ENCODE peak calls at places on chromosomes 13 and 19, in eight cellular contexts. T is esophagus squamous epithelium, Z is upper lobe of left lung, I is psoas muscle, K is lower lobe of right lung, E is hepatocyte, A is brain microvascular endothelial cell, O is endodermal cell. N is an unnamed sample.

GRCh38 chr19:55014714-55015113 is 23.4 kb downstream of the GP6 start:
- DNase-seq in T (no peak), Z (peak; percentile 60), I (no peak), K (no peak), E (no peak), A (no peak), O (no peak), N (no peak)

GRCh38 chr19:46616631-46617322 is 8.1 kb downstream of the PTGIR start:
- DNase-seq in T (no peak), Z (no peak), I (no peak), K (no peak), E (peak; percentile 83), A (no peak), O (peak; percentile 92), N (no peak)

GRCh38 chr19:30036154-30037129 is 94.4 kb downstream of the URI1 start:
- DNase-seq in T (no peak), Z (no peak), I (no peak), K (no peak), E (no peak), A (peak; percentile 24), O (no peak), N (no peak)

GRCh38 chr19:19627716-19628498 is at the start of gene LPAR2:
- DNase-seq in T (no peak), Z (peak; percentile 94), I (no peak), K (peak; percentile 72), E (peak; percentile 87), A (no peak), O (peak; percentile 89), N (no peak)

GRCh38 chr19:13299838-13300237 is 149.6 kb downstream of the IER2 start:
- DNase-seq in T (no peak), Z (no peak), I (no peak), K (no peak), E (no peak), A (no peak), O (no peak), N (no peak)

GRCh38 chr19:44585371-44586141 is 27.8 kb upstream of the IGSF23 start:
- DNase-seq in T (no peak), Z (no peak), I (no peak), K (no peak), E (no peak), A (peak; percentile 39), O (no peak), N (no peak)

GRCh38 chr13:38685974-38686571 is 804 bp upstream of the FREM2 start:
- DNase-seq in T (no peak), Z (peak; percentile 50), I (no peak), K (no peak), E (peak; percentile 58), A (no peak), O (peak; percentile 86), N (no peak)

GRCh38 chr19:34838248-34838647 is 65.2 kb upstream of the ZNF599 start:
- DNase-seq in T (no peak), Z (no peak), I (no peak), K (no peak), E (peak; percentile 21), A (no peak), O (no peak), N (no peak)

GRCh38 chr19:13652810-13653590 is 111.3 kb upstream of the MRI1 start:
- DNase-seq in T (no peak), Z (no peak), I (no peak), K (no peak), E (no peak), A (no peak), O (no peak), N (no peak)

GRCh38 chr19:52176574-52176973 is 5.2 kb upstream of the ZNF836 start:
- DNase-seq in T (no peak), Z (no peak), I (no peak), K (no peak), E (no peak), A (no peak), O (peak; percentile 74), N (no peak)

GRCh38 chr13:21670006-21670882 is 629 bp upstream of the FGF9 start:
- DNase-seq in T (no peak), Z (peak; percentile 90), I (peak; percentile 61), K (peak; percentile 62), E (peak; percentile 83), A (peak; percentile 13), O (peak; percentile 83), N (no peak)

GRCh38 chr13:111531505-111531904 is 211.1 kb downstream of the TEX29 start:
- DNase-seq in T (no peak), Z (no peak), I (no peak), K (no peak), E (peak; percentile 46), A (peak; percentile 10), O (no peak), N (no peak)

GRCh38 chr13:112172017-112172416 is 105.1 kb downstream of the SOX1 start:
- DNase-seq in T (no peak), Z (peak; percentile 50), I (no peak), K (no peak), E (no peak), A (no peak), O (peak; percentile 26), N (no peak)

GRCh38 chr19:40523322-40524047 is 53.2 kb upstream of the SHKBP1 start:
- DNase-seq in T (no peak), Z (peak; percentile 64), I (peak; percentile 49), K (peak; percentile 73), E (peak; percentile 86), A (peak; percentile 25), O (peak; percentile 95), N (no peak)

GRCh38 chr13:94620286-94620896 is 18.7 kb downstream of the GPR180 start:
- DNase-seq in T (no peak), Z (no peak), I (no peak), K (no peak), E (peak; percentile 64), A (peak; percentile 19), O (peak; percentile 77), N (no peak)

GRCh38 chr13:53848546-53848945 is 819.9 kb downstream of the OLFM4 start:
- DNase-seq in T (no peak), Z (no peak), I (no peak), K (no peak), E (no peak), A (no peak), O (no peak), N (no peak)

GRCh38 chr19:54429176-54429495 is 13.9 kb downstream of the TTYH1 start:
- DNase-seq in T (no peak), Z (no peak), I (no peak), K (no peak), E (no peak), A (no peak), O (peak; percentile 43), N (no peak)

GRCh38 chr19:17866312-17867012 is 5.3 kb upstream of the SLC5A5 start:
- DNase-seq in T (no peak), Z (no peak), I (no peak), K (no peak), E (no peak), A (no peak), O (no peak), N (no peak)

GRCh38 chr13:62684359-62684758 is 1268.7 kb upstream of the PCDH20 start:
- DNase-seq in T (no peak), Z (no peak), I (no peak), K (no peak), E (no peak), A (no peak), O (no peak), N (no peak)

GRCh38 chr19:49126575-49126974 is 7.2 kb downstream of the PPFIA3 start:
- DNase-seq in T (no peak), Z (no peak), I (no peak), K (no peak), E (no peak), A (no peak), O (no peak), N (no peak)

GRCh38 chr19:49130325-49130724 is 11.0 kb downstream of the PPFIA3 start:
- DNase-seq in T (no peak), Z (peak; percentile 78), I (no peak), K (no peak), E (no peak), A (no peak), O (no peak), N (no peak)

GRCh38 chr19:49129238-49129583 is 9.9 kb downstream of the PPFIA3 start:
- DNase-seq in T (no peak), Z (peak; percentile 83), I (no peak), K (no peak), E (no peak), A (no peak), O (peak; percentile 83), N (no peak)

GRCh38 chr19:49128545-49129237 is 9.3 kb downstream of the PPFIA3 start:
- DNase-seq in T (no peak), Z (peak; percentile 54), I (no peak), K (no peak), E (no peak), A (no peak), O (no peak), N (no peak)

GRCh38 chr19:49127674-49128544 is 8.6 kb downstream of the PPFIA3 start:
- DNase-seq in T (peak; percentile 70), Z (peak; percentile 98), I (peak; percentile 96), K (peak; percentile 96), E (peak; percentile 98), A (peak; percentile 94), O (peak; percentile 99), N (peak; percentile 94)
- TF ChIP-seq CTCF in T (peak; percentile 45), Z (peak; percentile 64), I (no peak), K (peak; percentile 8), E (no peak), A (no peak), O (peak; percentile 34), N (peak; percentile 17)

GRCh38 chr19:1079566-1080111 is 12.7 kb downstream of the ARHGAP45 start:
- DNase-seq in T (no peak), Z (peak; percentile 87), I (no peak), K (no peak), E (no peak), A (no peak), O (no peak), N (peak; percentile 63)

GRCh38 chr19:1073956-1074511 is 7.1 kb downstream of the ARHGAP45 start:
- DNase-seq in T (no peak), Z (no peak), I (no peak), K (peak; percentile 53), E (no peak), A (no peak), O (no peak), N (peak; percentile 58)

GRCh38 chr19:1074512-1075283 is 7.7 kb downstream of the ARHGAP45 start:
- DNase-seq in T (peak; percentile 48), Z (peak; percentile 95), I (peak; percentile 83), K (peak; percentile 97), E (no peak), A (no peak), O (no peak), N (peak; percentile 88)

GRCh38 chr19:1076046-1076386 is 9.0 kb downstream of the ARHGAP45 start:
- DNase-seq in T (no peak), Z (no peak), I (no peak), K (no peak), E (no peak), A (no peak), O (no peak), N (no peak)

GRCh38 chr19:1076951-1077350 is 10.0 kb downstream of the ARHGAP45 start:
- DNase-seq in T (peak; percentile 51), Z (peak; percentile 77), I (peak; percentile 63), K (peak; percentile 91), E (no peak), A (no peak), O (no peak), N (peak; percentile 62)
- H3K4me3 ChIP-seq in T (peak overlapping the region; percentile 35), Z (peak overlapping the region; percentile 28), I (no peak overlapping the region), K (peak overlapping the region; percentile 41), E (no peak overlapping the region), A (no peak overlapping the region), O (no peak overlapping the region), N (no peak overlapping the region)

GRCh38 chr13:110525328-110526319 is 35.9 kb downstream of the RAB20 start:
- DNase-seq in T (no peak), Z (peak; percentile 54), I (no peak), K (peak; percentile 75), E (no peak), A (no peak), O (no peak), N (no peak)
- TF ChIP-seq CTCF in T (no peak), Z (no peak), I (no peak), K (no peak), E (no peak), A (no peak), O (peak; percentile 34), N (no peak)

GRCh38 chr19:7872306-7873204 is 1.6 kb downstream of the PRR36 start:
- DNase-seq in T (no peak), Z (peak; percentile 83), I (no peak), K (no peak), E (peak; percentile 3), A (no peak), O (no peak), N (no peak)
- H3K4me3 ChIP-seq in T (peak overlapping the region; percentile 27), Z (peak overlapping the region; percentile 33), I (no peak overlapping the region), K (no peak overlapping the region), E (no peak overlapping the region), A (no peak overlapping the region), O (no peak overlapping the region), N (no peak overlapping the region)